ENCODE peak calls at places on chromosome 7, in six cellular contexts. One of them, this sample, is unnamed.

GRCh38 chr7:22814261-22815208 is 8.1 kb downstream of the TOMM7 start:
- DNase-seq in astrocyte of the cerebellum: peak
- DNase-seq in cardiac muscle cell: peak
- DNase-seq in glutamatergic neuron: no peak
- DNase-seq in GM06990: no peak
- DNase-seq in OCI-LY7: no peak
- DNase-seq in this sample: no peak

GRCh38 chr7:97003262-97004236 is 1.8 kb upstream of the DLX6 start:
- DNase-seq in astrocyte of the cerebellum: no peak
- DNase-seq in cardiac muscle cell: no peak
- DNase-seq in glutamatergic neuron: no peak
- DNase-seq in GM06990: no peak
- DNase-seq in OCI-LY7: no peak
- DNase-seq in this sample: no peak

GRCh38 chr7:84876036-84876821 is 310.6 kb downstream of the SEMA3D start:
- DNase-seq in astrocyte of the cerebellum: no peak
- DNase-seq in cardiac muscle cell: no peak
- DNase-seq in glutamatergic neuron: no peak
- DNase-seq in GM06990: no peak
- DNase-seq in OCI-LY7: no peak
- DNase-seq in this sample: no peak

GRCh38 chr7:40799-41750 is 151.3 kb upstream of the FAM20C start:
- DNase-seq in astrocyte of the cerebellum: no peak
- DNase-seq in cardiac muscle cell: no peak
- DNase-seq in glutamatergic neuron: no peak
- DNase-seq in GM06990: no peak
- DNase-seq in OCI-LY7: no peak
- DNase-seq in this sample: no peak

GRCh38 chr7:77467453-77467852 is 51.3 kb upstream of the GSAP start:
- DNase-seq in astrocyte of the cerebellum: no peak
- DNase-seq in cardiac muscle cell: no peak
- DNase-seq in glutamatergic neuron: no peak
- DNase-seq in GM06990: no peak
- DNase-seq in OCI-LY7: no peak
- DNase-seq in this sample: no peak

GRCh38 chr7:103576616-103577015 is 130.6 kb upstream of the SLC26A5 start:
- DNase-seq in astrocyte of the cerebellum: no peak
- DNase-seq in cardiac muscle cell: no peak
- DNase-seq in glutamatergic neuron: no peak
- DNase-seq in GM06990: no peak
- DNase-seq in OCI-LY7: no peak
- DNase-seq in this sample: no peak

GRCh38 chr7:156034397-156034796 is 222.1 kb upstream of the SHH start:
- DNase-seq in astrocyte of the cerebellum: no peak
- DNase-seq in cardiac muscle cell: no peak
- DNase-seq in glutamatergic neuron: no peak
- DNase-seq in GM06990: no peak
- DNase-seq in OCI-LY7: peak
- DNase-seq in this sample: no peak

GRCh38 chr7:12583181-12583580 is 12.7 kb downstream of the SCIN start:
- DNase-seq in astrocyte of the cerebellum: no peak
- DNase-seq in cardiac muscle cell: no peak
- DNase-seq in glutamatergic neuron: no peak
- DNase-seq in GM06990: no peak
- DNase-seq in OCI-LY7: no peak
- DNase-seq in this sample: no peak

GRCh38 chr7:105877736-105878135 is 1.3 kb upstream of the ATXN7L1 start:
- DNase-seq in astrocyte of the cerebellum: no peak
- DNase-seq in cardiac muscle cell: no peak
- DNase-seq in glutamatergic neuron: no peak
- DNase-seq in GM06990: no peak
- DNase-seq in OCI-LY7: no peak
- DNase-seq in this sample: no peak

GRCh38 chr7:1694551-1694950 is 24.5 kb downstream of the ELFN1 start:
- DNase-seq in astrocyte of the cerebellum: no peak
- DNase-seq in cardiac muscle cell: no peak
- DNase-seq in glutamatergic neuron: no peak
- DNase-seq in GM06990: no peak
- DNase-seq in OCI-LY7: no peak
- DNase-seq in this sample: peak

GRCh38 chr7:29457565-29457971 is 106.1 kb upstream of the PRR15 start:
- DNase-seq in astrocyte of the cerebellum: no peak
- DNase-seq in cardiac muscle cell: peak
- DNase-seq in glutamatergic neuron: no peak
- DNase-seq in GM06990: no peak
- DNase-seq in OCI-LY7: no peak
- DNase-seq in this sample: no peak

GRCh38 chr7:141551773-141552162 is 558 bp downstream of the AGK start:
- DNase-seq in astrocyte of the cerebellum: no peak
- DNase-seq in cardiac muscle cell: peak
- DNase-seq in glutamatergic neuron: no peak
- DNase-seq in GM06990: no peak
- DNase-seq in OCI-LY7: peak
- DNase-seq in this sample: no peak

GRCh38 chr7:14698239-14698638 is 204.3 kb downstream of the DGKB start:
- DNase-seq in astrocyte of the cerebellum: no peak
- DNase-seq in cardiac muscle cell: peak
- DNase-seq in glutamatergic neuron: no peak
- DNase-seq in GM06990: no peak
- DNase-seq in OCI-LY7: no peak
- DNase-seq in this sample: no peak

GRCh38 chr7:74396993-74397392 is 56.7 kb upstream of the GTF2IRD1 start:
- DNase-seq in astrocyte of the cerebellum: no peak
- DNase-seq in cardiac muscle cell: no peak
- DNase-seq in glutamatergic neuron: no peak
- DNase-seq in GM06990: no peak
- DNase-seq in OCI-LY7: no peak
- DNase-seq in this sample: no peak

GRCh38 chr7:27364344-27364758 is 121.7 kb downstream of the EVX1 start:
- DNase-seq in astrocyte of the cerebellum: peak
- DNase-seq in cardiac muscle cell: peak
- DNase-seq in glutamatergic neuron: no peak
- DNase-seq in GM06990: no peak
- DNase-seq in OCI-LY7: no peak
- DNase-seq in this sample: peak

GRCh38 chr7:78311176-78311575 is 512.6 kb downstream of the PHTF2 start:
- DNase-seq in astrocyte of the cerebellum: no peak
- DNase-seq in cardiac muscle cell: no peak
- DNase-seq in glutamatergic neuron: no peak
- DNase-seq in GM06990: no peak
- DNase-seq in OCI-LY7: no peak
- DNase-seq in this sample: no peak

GRCh38 chr7:121012170-121012874 is 23.8 kb downstream of the CPED1 start:
- DNase-seq in astrocyte of the cerebellum: no peak
- DNase-seq in cardiac muscle cell: no peak
- DNase-seq in glutamatergic neuron: no peak
- DNase-seq in GM06990: no peak
- DNase-seq in OCI-LY7: no peak
- DNase-seq in this sample: no peak

GRCh38 chr7:67866812-67867211 is 870.2 kb downstream of the TYW1 start:
- DNase-seq in astrocyte of the cerebellum: no peak
- DNase-seq in cardiac muscle cell: no peak
- DNase-seq in glutamatergic neuron: no peak
- DNase-seq in GM06990: no peak
- DNase-seq in OCI-LY7: no peak
- DNase-seq in this sample: no peak

GRCh38 chr7:154729056-154729455 is 273.9 kb downstream of the PAXIP1 start:
- DNase-seq in astrocyte of the cerebellum: no peak
- DNase-seq in cardiac muscle cell: no peak
- DNase-seq in glutamatergic neuron: no peak
- DNase-seq in GM06990: no peak
- DNase-seq in OCI-LY7: no peak
- DNase-seq in this sample: no peak

GRCh38 chr7:114141415-114141814 is 222.6 kb upstream of the PPP1R3A start:
- DNase-seq in astrocyte of the cerebellum: no peak
- DNase-seq in cardiac muscle cell: no peak
- DNase-seq in glutamatergic neuron: no peak
- DNase-seq in GM06990: no peak
- DNase-seq in OCI-LY7: no peak
- DNase-seq in this sample: no peak

GRCh38 chr7:79735012-79735411 is 281.5 kb upstream of the MAGI2 start:
- DNase-seq in astrocyte of the cerebellum: no peak
- DNase-seq in cardiac muscle cell: no peak
- DNase-seq in glutamatergic neuron: no peak
- DNase-seq in GM06990: no peak
- DNase-seq in OCI-LY7: no peak
- DNase-seq in this sample: no peak

GRCh38 chr7:66967029-66967428 is 28.4 kb downstream of the SBDS start:
- DNase-seq in astrocyte of the cerebellum: no peak
- DNase-seq in cardiac muscle cell: no peak
- DNase-seq in glutamatergic neuron: no peak
- DNase-seq in GM06990: no peak
- DNase-seq in OCI-LY7: peak
- DNase-seq in this sample: no peak

GRCh38 chr7:100914208-100914878 is 18.7 kb upstream of the ACHE start:
- DNase-seq in astrocyte of the cerebellum: no peak
- DNase-seq in cardiac muscle cell: no peak
- DNase-seq in glutamatergic neuron: no peak
- DNase-seq in GM06990: no peak
- DNase-seq in OCI-LY7: no peak
- DNase-seq in this sample: no peak

GRCh38 chr7:94578615-94579014 is 69.0 kb downstream of the CASD1 start:
- DNase-seq in astrocyte of the cerebellum: no peak
- DNase-seq in cardiac muscle cell: no peak
- DNase-seq in glutamatergic neuron: no peak
- DNase-seq in GM06990: no peak
- DNase-seq in OCI-LY7: no peak
- DNase-seq in this sample: no peak

GRCh38 chr7:141674201-141674671 is 27.7 kb downstream of the DENND11 start:
- DNase-seq in astrocyte of the cerebellum: peak
- DNase-seq in cardiac muscle cell: peak
- DNase-seq in glutamatergic neuron: no peak
- DNase-seq in GM06990: no peak
- DNase-seq in OCI-LY7: no peak
- DNase-seq in this sample: no peak

GRCh38 chr7:16409777-16410176 is 11.6 kb downstream of the CRPPA start:
- DNase-seq in astrocyte of the cerebellum: no peak
- DNase-seq in cardiac muscle cell: peak
- DNase-seq in glutamatergic neuron: no peak
- DNase-seq in GM06990: no peak
- DNase-seq in OCI-LY7: no peak
- DNase-seq in this sample: no peak
- TF ChIP-seq CTCF in astrocyte of the cerebellum: no peak
- TF ChIP-seq CTCF in cardiac muscle cell: peak
- TF ChIP-seq CTCF in glutamatergic neuron: no peak
- TF ChIP-seq CTCF in GM06990: no peak
- TF ChIP-seq CTCF in OCI-LY7: no peak
- TF ChIP-seq CTCF in this sample: no peak

GRCh38 chr7:4681218-4681851 is 760 bp upstream of the FOXK1 start:
- DNase-seq in astrocyte of the cerebellum: no peak
- DNase-seq in cardiac muscle cell: no peak
- DNase-seq in glutamatergic neuron: no peak
- DNase-seq in GM06990: no peak
- DNase-seq in OCI-LY7: peak
- DNase-seq in this sample: no peak

GRCh38 chr7:4683043-4683883 is 1.2 kb downstream of the FOXK1 start:
- DNase-seq in astrocyte of the cerebellum: no peak
- DNase-seq in cardiac muscle cell: no peak
- DNase-seq in glutamatergic neuron: peak
- DNase-seq in GM06990: peak
- DNase-seq in OCI-LY7: no peak
- DNase-seq in this sample: no peak

GRCh38 chr7:4681922-4682620 is at the start of gene FOXK1:
- DNase-seq in astrocyte of the cerebellum: no peak
- DNase-seq in cardiac muscle cell: peak
- DNase-seq in glutamatergic neuron: peak
- DNase-seq in GM06990: peak
- DNase-seq in OCI-LY7: peak
- DNase-seq in this sample: no peak

GRCh38 chr7:4683884-4684565 is 1.9 kb downstream of the FOXK1 start:
- DNase-seq in astrocyte of the cerebellum: no peak
- DNase-seq in cardiac muscle cell: peak
- DNase-seq in glutamatergic neuron: no peak
- DNase-seq in GM06990: peak
- DNase-seq in OCI-LY7: peak
- DNase-seq in this sample: no peak

DNA sequence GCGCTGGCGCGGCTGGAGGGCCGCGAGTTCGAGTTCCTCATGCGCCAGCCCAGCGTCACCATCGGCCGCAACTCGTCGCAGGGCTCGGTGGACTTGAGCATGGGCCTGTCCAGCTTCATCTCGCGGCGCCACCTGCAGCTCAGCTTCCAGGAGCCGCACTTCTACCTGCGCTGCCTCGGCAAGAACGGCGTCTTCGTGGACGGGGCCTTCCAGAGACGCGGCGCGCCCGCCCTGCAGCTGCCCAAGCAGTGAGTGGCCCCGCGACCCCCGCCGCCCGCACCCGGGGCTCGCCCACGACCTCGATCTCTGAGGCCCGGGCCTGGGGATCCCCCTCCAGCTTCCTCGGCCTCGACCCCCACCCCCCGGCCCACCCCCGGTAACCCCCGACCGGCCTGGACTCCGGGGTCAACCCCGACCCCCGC is 537 bp downstream of the FOXK1 start:
- DNase-seq in astrocyte of the cerebellum: no peak
- DNase-seq in cardiac muscle cell: peak
- DNase-seq in glutamatergic neuron: peak
- DNase-seq in GM06990: peak
- DNase-seq in OCI-LY7: peak
- DNase-seq in this sample: no peak
- TF ChIP-seq CTCF in astrocyte of the cerebellum: no peak
- TF ChIP-seq CTCF in cardiac muscle cell: peak
- TF ChIP-seq CTCF in glutamatergic neuron: no peak
- TF ChIP-seq CTCF in GM06990: no peak
- TF ChIP-seq CTCF in OCI-LY7: no peak
- TF ChIP-seq CTCF in this sample: no peak

GRCh38 chr7:46791180-46791579 is 790.7 kb downstream of the TNS3 start:
- DNase-seq in astrocyte of the cerebellum: no peak
- DNase-seq in cardiac muscle cell: no peak
- DNase-seq in glutamatergic neuron: no peak
- DNase-seq in GM06990: no peak
- DNase-seq in OCI-LY7: no peak
- DNase-seq in this sample: no peak
- TF ChIP-seq CTCF in astrocyte of the cerebellum: no peak
- TF ChIP-seq CTCF in cardiac muscle cell: no peak
- TF ChIP-seq CTCF in glutamatergic neuron: no peak
- TF ChIP-seq CTCF in GM06990: no peak
- TF ChIP-seq CTCF in OCI-LY7: no peak
- TF ChIP-seq CTCF in this sample: no peak

DNA sequence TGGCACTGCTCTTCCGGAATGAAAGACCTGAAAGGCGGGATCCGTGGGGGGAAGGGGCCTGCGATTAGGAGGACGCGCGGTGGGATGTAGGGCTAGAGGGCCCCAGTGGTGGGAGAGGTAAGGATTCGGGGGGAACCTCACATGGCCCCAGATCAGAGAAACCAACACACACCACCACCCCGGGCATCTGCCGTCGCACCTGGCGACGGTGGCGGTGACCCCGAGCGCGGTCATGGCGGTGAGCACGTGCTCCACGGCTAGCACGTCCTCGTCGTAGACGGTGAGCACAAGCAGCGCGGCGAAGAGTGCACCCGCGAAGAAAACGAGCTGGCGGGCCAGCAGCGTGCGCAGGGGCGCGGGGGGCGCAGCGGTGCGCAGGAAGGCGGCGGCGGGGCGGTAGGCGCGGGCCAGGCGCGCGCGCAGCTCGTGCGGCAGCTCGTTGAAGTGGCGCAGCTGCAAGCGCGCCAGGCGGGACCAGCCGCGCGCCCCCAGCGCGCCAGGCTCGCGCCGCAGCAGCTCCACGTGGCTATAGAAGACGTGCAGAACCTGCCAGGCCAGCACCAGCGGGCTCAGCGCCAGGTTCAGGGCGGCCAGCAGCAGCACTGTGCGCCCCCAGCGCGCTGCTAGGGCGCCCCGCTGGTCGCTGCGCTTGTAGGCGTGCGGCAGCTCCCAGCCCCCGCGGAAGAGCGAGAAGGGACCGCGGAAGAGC is 5.7 kb downstream of the ATG9B start:
- DNase-seq in astrocyte of the cerebellum: no peak
- DNase-seq in cardiac muscle cell: peak
- DNase-seq in glutamatergic neuron: peak
- DNase-seq in GM06990: no peak
- DNase-seq in OCI-LY7: no peak
- DNase-seq in this sample: no peak
- TF ChIP-seq CTCF in astrocyte of the cerebellum: no peak
- TF ChIP-seq CTCF in cardiac muscle cell: no peak
- TF ChIP-seq CTCF in glutamatergic neuron: peak
- TF ChIP-seq CTCF in GM06990: no peak
- TF ChIP-seq CTCF in OCI-LY7: peak
- TF ChIP-seq CTCF in this sample: no peak